ENCODE peak calls at places on chromosomes 2 and 18, in eight cellular contexts. J, N, I, B, O, V, L and X are unnamed samples.
A peak's percentile ranks its signal among the peaks of the same experiment; 100 is the strongest.

GRCh38 chr2:101991731-101992145 is at the start of gene IL1R2:
- DNase-seq in J (no peak), N (no peak), I (peak; percentile 69), B (no peak), O (no peak), V (peak; percentile 46), L (no peak), X (no peak)

GRCh38 chr2:235577404-235578330 is 83.8 kb downstream of the AGAP1 start:
- DNase-seq in J (no peak), N (peak; percentile 70), I (peak; percentile 35), B (peak; percentile 62), O (no peak), V (peak; percentile 71), L (no peak), X (no peak)

GRCh38 chr18:46068763-46069162 is 3.3 kb downstream of the PSTPIP2 start:
- DNase-seq in J (no peak), N (no peak), I (no peak), B (no peak), O (no peak), V (no peak), L (no peak), X (no peak)

GRCh38 chr18:62183578-62184195 is 3.2 kb downstream of the PIGN start:
- DNase-seq in J (peak; percentile 38), N (peak; percentile 68), I (peak; percentile 55), B (no peak), O (peak; percentile 70), V (no peak), L (no peak), X (peak; percentile 61)

GRCh38 chr2:136117391-136117841 is 533 bp downstream of the CXCR4 start:
- DNase-seq in J (peak; percentile 46), N (peak; percentile 26), I (no peak), B (peak; percentile 89), O (peak; percentile 64), V (peak; percentile 35), L (peak; percentile 63), X (no peak)

GRCh38 chr2:236240228-236240990 is 23.8 kb downstream of the ASB18 start:
- DNase-seq in J (no peak), N (peak; percentile 31), I (peak; percentile 62), B (no peak), O (no peak), V (peak; percentile 60), L (peak; percentile 90), X (peak; percentile 16)

GRCh38 chr2:236659758-236660150 is 90.1 kb downstream of the ACKR3 start:
- DNase-seq in J (no peak), N (peak; percentile 34), I (peak; percentile 20), B (no peak), O (no peak), V (peak; percentile 65), L (no peak), X (no peak)

GRCh38 chr2:13543550-13543949 is 826.8 kb downstream of the TRIB2 start:
- DNase-seq in J (no peak), N (no peak), I (no peak), B (no peak), O (peak; percentile 80), V (no peak), L (no peak), X (no peak)

GRCh38 chr2:85259101-85259590 is 68.6 kb downstream of the TGOLN2 start:
- DNase-seq in J (no peak), N (peak; percentile 65), I (no peak), B (no peak), O (no peak), V (no peak), L (no peak), X (peak; percentile 50)

GRCh38 chr2:191303349-191304005 is 58.3 kb downstream of the MYO1B start:
- DNase-seq in J (no peak), N (peak; percentile 22), I (no peak), B (no peak), O (no peak), V (no peak), L (no peak), X (no peak)

GRCh38 chr2:156907806-156908205 is 349.7 kb upstream of the GALNT5 start:
- DNase-seq in J (no peak), N (peak; percentile 32), I (no peak), B (no peak), O (peak; percentile 34), V (no peak), L (no peak), X (no peak)

GRCh38 chr2:226334981-226335720 is 464.5 kb downstream of the IRS1 start:
- DNase-seq in J (no peak), N (peak; percentile 81), I (no peak), B (no peak), O (peak; percentile 77), V (no peak), L (no peak), X (peak; percentile 7)

GRCh38 chr2:239443666-239444567 is 43.1 kb upstream of the HDAC4 start:
- DNase-seq in J (no peak), N (peak; percentile 2), I (no peak), B (peak; percentile 46), O (no peak), V (no peak), L (no peak), X (peak; percentile 26)

GRCh38 chr18:41265047-41265446 is 690.0 kb upstream of the PIK3C3 start:
- DNase-seq in J (no peak), N (peak; percentile 84), I (no peak), B (no peak), O (no peak), V (no peak), L (no peak), X (no peak)

GRCh38 chr2:222442665-222443064 is 18.3 kb downstream of the SGPP2 start:
- DNase-seq in J (no peak), N (no peak), I (no peak), B (no peak), O (no peak), V (no peak), L (no peak), X (no peak)

GRCh38 chr2:134384131-134384530 is 130.3 kb downstream of the MGAT5 start:
- DNase-seq in J (no peak), N (no peak), I (no peak), B (no peak), O (no peak), V (no peak), L (no peak), X (no peak)

GRCh38 chr2:186009341-186009740 is 270.7 kb downstream of the FSIP2 start:
- DNase-seq in J (no peak), N (no peak), I (no peak), B (no peak), O (no peak), V (no peak), L (no peak), X (no peak)

GRCh38 chr2:173354073-173354600 is 535 bp upstream of the CDCA7 start:
- DNase-seq in J (no peak), N (no peak), I (no peak), B (no peak), O (peak; percentile 49), V (no peak), L (no peak), X (no peak)

DNA sequence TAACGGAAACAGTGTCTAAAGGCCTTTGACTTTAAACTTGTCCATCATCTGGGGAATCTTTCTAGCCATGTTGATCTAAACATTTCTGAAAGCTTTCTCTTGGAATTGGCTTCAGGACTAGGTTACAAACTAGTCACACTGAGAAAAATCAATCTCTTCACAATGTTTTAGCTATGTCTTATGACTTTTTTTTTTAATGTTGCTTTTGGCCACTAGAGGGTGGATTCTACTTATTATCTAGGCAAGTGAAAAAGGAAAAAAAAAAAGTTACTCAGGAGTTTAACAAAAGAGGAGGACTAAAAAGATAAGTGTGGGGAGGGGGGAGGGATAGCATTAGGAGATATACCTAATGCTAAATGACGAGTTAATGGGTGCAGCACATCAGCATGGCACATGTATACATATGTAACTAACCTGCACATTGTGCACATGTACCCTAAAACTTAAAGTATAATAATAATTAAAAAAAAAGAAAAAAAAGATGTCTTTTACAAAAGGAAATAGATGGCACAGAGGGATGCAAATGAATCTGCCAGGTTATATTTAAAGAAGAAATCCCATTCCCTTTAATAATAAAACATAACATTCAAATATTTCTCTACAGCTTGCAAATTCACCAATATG is 160.4 kb upstream of the PID1 start:
- DNase-seq in J (no peak), N (peak; percentile 57), I (no peak), B (no peak), O (peak; percentile 43), V (no peak), L (no peak), X (peak; percentile 25)
- TF ChIP-seq CTCF in J (peak; percentile 85), N (peak; percentile 47), I (peak; percentile 9), B (peak; percentile 14), O (peak; percentile 31), V (peak; percentile 44), L (peak; percentile 25), X (peak; percentile 84)

DNA sequence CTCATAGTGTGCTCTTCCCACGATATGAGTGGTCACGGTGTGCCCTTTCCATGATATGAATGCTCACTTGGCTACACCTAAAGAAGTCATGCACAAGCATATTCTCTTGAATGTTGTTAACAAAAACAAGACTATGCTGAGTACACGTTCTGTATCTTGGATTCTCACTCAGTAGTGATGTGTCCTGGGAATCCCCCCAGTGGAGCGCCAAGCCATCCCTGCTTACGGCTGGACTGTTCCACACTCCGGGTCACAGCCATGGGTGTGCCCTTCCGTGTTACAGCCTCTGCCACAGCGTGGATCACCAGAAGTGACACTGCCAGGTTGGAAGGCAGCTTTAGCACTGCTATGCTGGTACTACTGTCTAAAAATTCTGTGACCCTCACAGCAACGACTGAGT is 59.1 kb downstream of the TPO start:
- DNase-seq in J (no peak), N (no peak), I (no peak), B (no peak), O (no peak), V (no peak), L (no peak), X (no peak)
- TF ChIP-seq CTCF in J (no peak), N (no peak), I (no peak), B (no peak), O (no peak), V (no peak), L (no peak), X (no peak)

DNA sequence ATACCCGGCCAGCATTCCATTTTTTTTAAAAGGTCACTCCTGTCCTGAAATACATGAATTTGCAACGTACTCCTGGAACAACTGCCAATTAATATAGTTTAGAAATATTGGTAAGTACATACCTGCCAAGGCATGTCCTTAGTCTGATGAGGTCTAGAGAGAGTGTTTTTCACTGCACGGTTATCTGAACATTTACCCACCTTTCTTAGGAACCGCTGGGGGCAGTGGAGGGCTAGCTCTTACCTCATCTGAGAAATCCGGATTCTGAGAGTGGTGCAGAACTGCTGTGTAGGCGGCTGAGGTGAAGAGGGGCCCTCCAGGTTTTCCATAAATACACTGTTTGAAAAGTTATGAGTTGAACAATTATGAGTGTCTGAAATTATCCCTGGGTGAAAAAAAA is 133.1 kb upstream of the CCDC195 start:
- DNase-seq in J (no peak), N (no peak), I (no peak), B (no peak), O (no peak), V (no peak), L (no peak), X (no peak)
- TF ChIP-seq CTCF in J (no peak), N (no peak), I (no peak), B (no peak), O (no peak), V (no peak), L (peak; percentile 5), X (peak; percentile 16)

GRCh38 chr2:45128580-45128997 is 119.3 kb upstream of the SIX2 start:
- DNase-seq in J (no peak), N (peak; percentile 94), I (peak; percentile 51), B (no peak), O (no peak), V (peak; percentile 41), L (peak; percentile 59), X (peak; percentile 79)
- TF ChIP-seq CTCF in J (no peak), N (no peak), I (no peak), B (no peak), O (no peak), V (no peak), L (no peak), X (peak; percentile 47)

GRCh38 chr2:241675885-241676284 is 10.7 kb downstream of the DTYMK start:
- DNase-seq in J (no peak), N (no peak), I (no peak), B (no peak), O (no peak), V (no peak), L (no peak), X (no peak)
- TF ChIP-seq CTCF in J (no peak), N (no peak), I (no peak), B (no peak), O (no peak), V (no peak), L (no peak), X (no peak)